ENCODE peak calls at places on chromosomes 13 and 19, in eight cellular contexts. Z is activated CD4-positive, CD25-positive, alpha-beta regulatory T cell treated with anti-CD3 and anti-CD28 coated beads, Interleukin-2, amount 50 U/mL, for 16 hours; F is T-helper 9 cell; Y is activated T-helper 2 cell treated with anti-CD3 and anti-CD28 coated beads, Interferon-gamma antibody, Interleukin-2, Interleukin-4, amounts not matched to agents 10 μg/mL and 5 μg/mL and 100 μg/mL, durations not matched to agents 14 hours and 24 hours and 36 hours; T is activated gamma-delta T cell treated with anti-CD3 and anti-CD28 coated beads, Interleukin-2, amount 50 U/mL, for 16 hours; I is ascending aorta; K is ecto neural progenitor cell; S is fibroblast of mammary gland. J is an unnamed sample.

GRCh38 chr19:5225486-5226345 is 114.9 kb downstream of the PTPRS start:
- DNase-seq in T (no peak), Y (no peak), S (no peak), I (no peak), Z (no peak), F (no peak), K (no peak), J (no peak)

GRCh38 chr13:112073245-112074138 is 6.5 kb downstream of the SOX1 start:
- DNase-seq in S (no peak), Z (no peak), F (no peak), I (no peak), Y (no peak), T (no peak), K (peak; percentile 93), J (no peak)

GRCh38 chr19:51098366-51099069 is 9.7 kb downstream of the CTU1 start:
- DNase-seq in T (peak; percentile 21), Y (no peak), F (no peak), I (no peak), Z (no peak), K (no peak), S (peak; percentile 32), J (peak; percentile 82)

GRCh38 chr19:14183741-14184395 is 22.1 kb downstream of the ADGRL1 start:
- DNase-seq in T (no peak), Y (no peak), K (no peak), F (no peak), Z (no peak), S (no peak), I (no peak), J (no peak)

GRCh38 chr19:19627716-19628498 is at the start of gene LPAR2:
- DNase-seq in K (peak; percentile 75), Y (peak; percentile 56), S (no peak), I (no peak), T (peak; percentile 66), F (peak; percentile 80), Z (peak; percentile 51), J (peak; percentile 72)

GRCh38 chr19:58439576-58440554 is at the start of gene ZNF132:
- DNase-seq in T (peak; percentile 91), Y (peak; percentile 94), Z (peak; percentile 93), S (peak; percentile 100), I (peak; percentile 99), K (peak; percentile 60), F (peak; percentile 89), J (peak; percentile 97)

GRCh38 chr19:42226886-42227285 is 6.8 kb downstream of the ZNF526 start:
- DNase-seq in S (peak; percentile 45), T (no peak), F (no peak), K (no peak), I (no peak), Y (no peak), Z (no peak), J (no peak)

GRCh38 chr19:8482696-8483095 is 19.7 kb downstream of the PRAM1 start:
- DNase-seq in F (no peak), T (no peak), S (no peak), K (no peak), I (no peak), Z (no peak), Y (no peak), J (no peak)

GRCh38 chr13:40974460-40975407 is 44.4 kb downstream of the ELF1 start:
- DNase-seq in F (no peak), S (peak; percentile 60), I (no peak), K (no peak), Z (peak; percentile 11), Y (no peak), T (no peak), J (no peak)

GRCh38 chr19:10013316-10013715 is at the start of gene RDH8:
- DNase-seq in I (no peak), Y (no peak), S (no peak), F (no peak), T (no peak), K (no peak), Z (no peak), J (no peak)

GRCh38 chr19:41702208-41702651 is 6.2 kb upstream of the CEACAM5 start:
- DNase-seq in I (no peak), K (no peak), F (no peak), Z (no peak), S (peak; percentile 64), T (no peak), Y (no peak), J (no peak)

GRCh38 chr13:107450931-107451330 is 764.4 kb downstream of the LIG4 start:
- DNase-seq in Y (no peak), T (no peak), I (peak; percentile 78), Z (no peak), S (peak; percentile 79), F (no peak), K (no peak), J (no peak)

GRCh38 chr19:48689438-48689837 is 6.3 kb upstream of the FUT2 start:
- DNase-seq in K (no peak), S (no peak), I (no peak), F (no peak), T (no peak), Y (no peak), Z (no peak), J (no peak)

GRCh38 chr19:3132971-3133792 is 2.7 kb upstream of the GNA15 start:
- DNase-seq in Y (peak; percentile 79), K (no peak), I (peak; percentile 79), F (peak; percentile 73), Z (peak; percentile 28), T (peak; percentile 64), S (no peak), J (no peak)

GRCh38 chr19:36973021-36973843 is 57.1 kb downstream of the ZNF568 start:
- DNase-seq in T (peak; percentile 53), Z (peak; percentile 51), F (peak; percentile 72), Y (peak; percentile 58), K (peak; percentile 46), S (peak; percentile 72), I (peak; percentile 88), J (peak; percentile 86)

GRCh38 chr13:33953203-33953602 is 135.3 kb downstream of the RFC3 start:
- DNase-seq in S (peak; percentile 79), I (no peak), F (no peak), Z (no peak), Y (no peak), K (no peak), T (no peak), J (no peak)

GRCh38 chr13:99208185-99208584 is 7.5 kb downstream of the UBAC2 start:
- DNase-seq in S (no peak), Z (no peak), F (no peak), T (no peak), Y (no peak), K (no peak), I (no peak), J (no peak)

GRCh38 chr19:43668406-43669158 is 1.4 kb downstream of the PLAUR start:
- DNase-seq in T (peak; percentile 83), Z (peak; percentile 86), Y (peak; percentile 94), S (peak; percentile 100), K (peak; percentile 99), F (peak; percentile 99), I (peak; percentile 99), J (peak; percentile 98)

GRCh38 chr19:32181356-32181920 is 164.0 kb upstream of the ZNF507 start:
- DNase-seq in Y (no peak), I (no peak), Z (no peak), K (peak; percentile 34), T (no peak), S (no peak), F (no peak), J (no peak)

GRCh38 chr19:5554828-5555227 is 12.9 kb downstream of the TINCR start:
- DNase-seq in Z (no peak), S (no peak), Y (no peak), F (no peak), K (no peak), T (no peak), I (no peak), J (no peak)

GRCh38 chr19:2648528-2648937 is 54.0 kb downstream of the GNG7 start:
- DNase-seq in F (peak; percentile 73), I (peak; percentile 78), T (peak; percentile 53), Z (peak; percentile 50), K (peak; percentile 79), S (peak; percentile 76), Y (peak; percentile 58), J (peak; percentile 81)

GRCh38 chr13:82294226-82294625 is 1588.0 kb downstream of the SLITRK1 start:
- DNase-seq in I (no peak), Y (no peak), T (no peak), F (no peak), Z (no peak), K (no peak), S (no peak), J (no peak)

GRCh38 chr19:29315566-29315965 is 102.6 kb upstream of the UQCRFS1 start:
- DNase-seq in S (no peak), F (no peak), Y (no peak), T (no peak), Z (no peak), I (no peak), K (no peak), J (no peak)